ENCODE peak calls at places on chromosomes 12 and 14, in four cellular contexts. One of them, this sample, is unnamed.

GRCh38 chr12:122062832-122063690 is 15.5 kb upstream of the MLXIP start:
- DNase-seq in Peyer's patch: no peak
- DNase-seq in heart left ventricle: peak; percentile 68
- DNase-seq in upper lobe of left lung: no peak
- DNase-seq in this sample: no peak

GRCh38 chr12:113277511-113277910 is 56.2 kb downstream of the TPCN1 start:
- DNase-seq in Peyer's patch: no peak
- DNase-seq in heart left ventricle: no peak
- DNase-seq in upper lobe of left lung: no peak
- DNase-seq in this sample: no peak

GRCh38 chr14:103889313-103890051 is 38.8 kb upstream of the TDRD9 start:
- DNase-seq in upper lobe of left lung: peak; percentile 87
- DNase-seq in heart left ventricle: peak; percentile 54
- DNase-seq in Peyer's patch: no peak
- DNase-seq in this sample: no peak

GRCh38 chr14:94355191-94355794 is 32.2 kb upstream of the SERPINA6 start:
- DNase-seq in heart left ventricle: no peak
- DNase-seq in Peyer's patch: no peak
- DNase-seq in upper lobe of left lung: no peak
- DNase-seq in this sample: peak; percentile 85

GRCh38 chr12:91349451-91349850 is 166.8 kb upstream of the DCN start:
- DNase-seq in heart left ventricle: no peak
- DNase-seq in Peyer's patch: no peak
- DNase-seq in upper lobe of left lung: no peak
- DNase-seq in this sample: no peak

GRCh38 chr12:127770123-127770522 is 496.8 kb upstream of the TMEM132C start:
- DNase-seq in Peyer's patch: no peak
- DNase-seq in heart left ventricle: no peak
- DNase-seq in upper lobe of left lung: no peak
- DNase-seq in this sample: no peak

GRCh38 chr14:53038629-53039028 is 87.8 kb upstream of the FERMT2 start:
- DNase-seq in upper lobe of left lung: no peak
- DNase-seq in Peyer's patch: no peak
- DNase-seq in heart left ventricle: no peak
- DNase-seq in this sample: no peak

GRCh38 chr12:107310621-107311020 is 217.3 kb upstream of the CRY1 start:
- DNase-seq in heart left ventricle: no peak
- DNase-seq in Peyer's patch: no peak
- DNase-seq in upper lobe of left lung: no peak
- DNase-seq in this sample: no peak

GRCh38 chr12:63915105-63915830 is 70.8 kb downstream of the SRGAP1 start:
- DNase-seq in Peyer's patch: no peak
- DNase-seq in heart left ventricle: no peak
- DNase-seq in upper lobe of left lung: no peak
- DNase-seq in this sample: no peak

GRCh38 chr14:61564623-61565091 is 130.7 kb upstream of the HIF1A start:
- DNase-seq in heart left ventricle: no peak
- DNase-seq in Peyer's patch: no peak
- DNase-seq in upper lobe of left lung: no peak
- DNase-seq in this sample: no peak

GRCh38 chr14:64421166-64421565 is 33.0 kb downstream of the MTHFD1 start:
- DNase-seq in heart left ventricle: no peak
- DNase-seq in upper lobe of left lung: no peak
- DNase-seq in Peyer's patch: no peak
- DNase-seq in this sample: no peak

GRCh38 chr12:133129368-133130037 is 571 bp downstream of the ZNF891 start:
- DNase-seq in heart left ventricle: no peak
- DNase-seq in Peyer's patch: no peak
- DNase-seq in upper lobe of left lung: peak; percentile 30
- DNase-seq in this sample: no peak

GRCh38 chr12:121916719-121917118 is 1.7 kb upstream of the CFAP251 start:
- DNase-seq in upper lobe of left lung: no peak
- DNase-seq in heart left ventricle: no peak
- DNase-seq in Peyer's patch: no peak
- DNase-seq in this sample: no peak

GRCh38 chr14:92513204-92513965 is at the start of gene RIN3:
- DNase-seq in Peyer's patch: peak; percentile 42
- DNase-seq in upper lobe of left lung: peak; percentile 94
- DNase-seq in heart left ventricle: peak; percentile 69
- DNase-seq in this sample: no peak

GRCh38 chr12:25328082-25328712 is 77.5 kb upstream of the KRAS start:
- DNase-seq in upper lobe of left lung: no peak
- DNase-seq in heart left ventricle: no peak
- DNase-seq in Peyer's patch: no peak
- DNase-seq in this sample: no peak

GRCh38 chr12:65879878-65880277 is 55.6 kb downstream of the HMGA2 start:
- DNase-seq in Peyer's patch: no peak
- DNase-seq in heart left ventricle: no peak
- DNase-seq in upper lobe of left lung: no peak
- DNase-seq in this sample: no peak

GRCh38 chr14:32980178-32980886 is 41.7 kb downstream of the NPAS3 start:
- DNase-seq in Peyer's patch: no peak
- DNase-seq in heart left ventricle: no peak
- DNase-seq in upper lobe of left lung: no peak
- DNase-seq in this sample: no peak

GRCh38 chr12:86551146-86551571 is 295.0 kb upstream of the MGAT4C start:
- DNase-seq in upper lobe of left lung: no peak
- DNase-seq in heart left ventricle: peak; percentile 32
- DNase-seq in Peyer's patch: no peak
- DNase-seq in this sample: no peak

GRCh38 chr12:94640134-94640928 is 10.0 kb downstream of the TMCC3 start:
- DNase-seq in Peyer's patch: no peak
- DNase-seq in upper lobe of left lung: no peak
- DNase-seq in heart left ventricle: no peak
- DNase-seq in this sample: no peak

DNA sequence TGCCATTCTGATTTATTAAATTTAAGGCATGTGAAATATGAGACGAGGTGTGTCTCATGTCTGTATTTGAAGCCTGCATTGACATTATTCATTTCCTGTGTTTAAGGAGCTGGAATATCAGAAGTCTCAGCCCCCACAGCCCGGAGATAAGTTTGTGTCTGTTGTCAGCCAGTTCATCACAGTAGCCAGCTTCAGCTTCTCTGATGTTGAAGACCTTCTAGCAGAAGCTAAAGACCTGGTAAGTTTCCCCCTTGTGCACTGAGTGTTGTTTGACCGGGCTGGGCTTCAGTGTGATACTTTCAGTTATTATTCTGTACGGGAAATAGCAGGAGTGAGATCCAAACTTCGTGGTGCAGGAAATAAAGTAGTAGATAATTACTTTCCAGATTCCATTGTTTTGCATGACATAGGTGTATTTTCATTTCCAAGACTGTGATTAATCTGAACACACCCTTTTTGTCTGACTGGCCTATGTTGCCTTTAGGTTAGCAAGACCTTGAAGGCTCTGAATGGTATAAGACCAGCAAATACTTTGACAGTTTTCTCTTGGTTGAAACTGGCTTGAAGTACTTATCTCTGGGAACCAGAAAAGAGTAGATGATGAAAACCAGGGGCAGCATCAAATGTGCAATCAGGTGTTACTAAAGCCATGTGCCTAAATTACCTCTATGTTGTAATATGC is 101.5 kb downstream of the GPR135 start:
- DNase-seq in upper lobe of left lung: no peak
- DNase-seq in heart left ventricle: no peak
- DNase-seq in Peyer's patch: no peak
- DNase-seq in this sample: no peak
- H3K27ac ChIP-seq in upper lobe of left lung: peak overlapping the region; percentile 25
- H3K27ac ChIP-seq in heart left ventricle: peak overlapping the region; percentile 38
- H3K27ac ChIP-seq in Peyer's patch: no peak overlapping the region
- H3K27ac ChIP-seq in this sample: no peak overlapping the region

GRCh38 chr14:96094211-96094610 is 55.0 kb downstream of the C14orf132 start:
- DNase-seq in Peyer's patch: no peak
- DNase-seq in heart left ventricle: no peak
- DNase-seq in upper lobe of left lung: no peak
- DNase-seq in this sample: no peak
- H3K4me1 ChIP-seq in Peyer's patch: peaks cover 13% of the 10 kb centered on the region
- H3K4me1 ChIP-seq in heart left ventricle: no peaks in the 10 kb centered on the region
- H3K4me1 ChIP-seq in upper lobe of left lung: peaks cover 14% of the 10 kb centered on the region
- H3K4me1 ChIP-seq in this sample: peaks cover 31% of the 10 kb centered on the region

DNA sequence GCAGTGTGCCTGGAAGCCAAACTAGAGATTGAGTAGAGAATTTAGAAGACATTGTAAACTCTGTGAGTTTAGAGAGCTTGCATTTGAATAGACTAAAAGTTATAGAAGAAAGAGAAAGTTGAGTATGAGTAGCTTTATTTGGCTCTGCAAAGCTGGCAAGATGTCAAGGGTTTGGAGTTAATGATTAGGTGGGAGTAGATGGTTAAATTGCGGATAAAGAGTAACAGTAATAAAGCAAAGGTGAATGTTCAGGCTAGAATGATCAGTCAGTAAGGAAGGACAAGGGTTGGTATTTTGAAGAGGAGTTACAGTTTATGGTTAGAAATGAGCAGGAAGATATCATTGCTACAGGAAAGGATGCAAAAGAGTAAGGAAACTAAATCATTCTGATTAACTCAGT is 5.2 kb downstream of the PPM1A start:
- DNase-seq in heart left ventricle: no peak
- DNase-seq in upper lobe of left lung: no peak
- DNase-seq in Peyer's patch: no peak
- DNase-seq in this sample: no peak
- H3K27ac ChIP-seq in heart left ventricle: no peak overlapping the region
- H3K27ac ChIP-seq in upper lobe of left lung: no peak overlapping the region
- H3K27ac ChIP-seq in Peyer's patch: no peak overlapping the region
- H3K27ac ChIP-seq in this sample: no peak overlapping the region

DNA sequence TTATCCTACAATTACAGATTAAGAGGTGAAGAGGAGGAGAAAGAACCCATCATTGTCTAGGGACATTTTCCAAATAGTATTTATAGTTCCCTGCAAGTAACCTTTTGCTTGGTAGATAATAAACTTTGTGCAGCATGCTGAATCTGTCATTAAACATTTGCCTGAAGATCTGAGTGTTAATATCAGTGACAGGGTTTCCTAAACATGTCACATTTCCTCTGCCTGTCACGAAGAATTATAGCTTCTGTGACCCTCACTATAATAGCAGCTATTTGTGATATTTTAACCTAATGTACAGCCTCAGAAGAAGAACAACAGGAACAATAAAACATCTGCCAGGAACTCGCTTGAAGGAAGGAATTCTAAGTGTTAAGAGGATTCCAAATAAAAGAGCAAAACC is 350.3 kb downstream of the GXYLT1 start:
- DNase-seq in heart left ventricle: no peak
- DNase-seq in upper lobe of left lung: no peak
- DNase-seq in Peyer's patch: no peak
- DNase-seq in this sample: no peak
- H3K4me1 ChIP-seq in heart left ventricle: no peaks in the 10 kb centered on the region
- H3K4me1 ChIP-seq in upper lobe of left lung: peaks cover 2% of the 10 kb centered on the region
- H3K4me1 ChIP-seq in Peyer's patch: no peaks in the 10 kb centered on the region
- H3K4me1 ChIP-seq in this sample: no peaks in the 10 kb centered on the region